ENCODE peak calls at places on chromosomes 4 and X, in six cellular contexts. H is astrocyte, V is fibroblast of lung, L is mammary epithelial cell, K is trophoblast cell, M is GM23338. D is an unnamed sample.

GRCh38 chr4:925771-926500 is 6.2 kb downstream of the GAK start:
- DNase-seq in H (no peak), V (no peak), L (no peak), K (no peak), M (no peak), D (no peak)

GRCh38 chr4:108465886-108466491 is 154.4 kb upstream of the RPL34 start:
- DNase-seq in H (peak; percentile 69), V (peak; percentile 69), L (no peak), K (no peak), M (no peak), D (no peak)

GRCh38 chrX:32673193-32673592 is 538.2 kb downstream of the DMD start:
- DNase-seq in H (no peak), V (no peak), L (no peak), K (no peak), M (peak; percentile 37), D (no peak)

GRCh38 chrX:1137531-1137930 is 74.9 kb downstream of the CRLF2 start:
- DNase-seq in H (no peak), V (no peak), L (no peak), K (no peak), M (no peak), D (no peak)

GRCh38 chrX:129741880-129742758 is 3.3 kb downstream of the XPNPEP2 start:
- DNase-seq in H (no peak), V (no peak), L (no peak), K (no peak), M (peak; percentile 83), D (no peak)

GRCh38 chr4:76582074-76582816 is 147.2 kb downstream of the SHROOM3 start:
- DNase-seq in H (no peak), V (no peak), L (no peak), K (no peak), M (no peak), D (no peak)

GRCh38 chr4:136395212-136395722 is 1137.0 kb downstream of the PCDH18 start:
- DNase-seq in H (no peak), V (no peak), L (no peak), K (no peak), M (peak; percentile 52), D (no peak)

GRCh38 chrX:46860536-46860935 is 23.7 kb downstream of the RP2 start:
- DNase-seq in H (no peak), V (no peak), L (no peak), K (no peak), M (no peak), D (no peak)

GRCh38 chr4:102598759-102599379 is 97.7 kb downstream of the NFKB1 start:
- DNase-seq in H (peak; percentile 26), V (peak; percentile 31), L (no peak), K (peak; percentile 39), M (no peak), D (no peak)
- H3K4me2 ChIP-seq in H (peak overlapping the region; percentile 6), V (no peak overlapping the region), L (peak overlapping the region; percentile 8), K (no peak overlapping the region), M (no peak overlapping the region), D (no peak overlapping the region)

GRCh38 chr4:159155119-159155518 is 52.2 kb downstream of the RAPGEF2 start:
- DNase-seq in H (no peak), V (no peak), L (no peak), K (no peak), M (no peak), D (no peak)
- H3K4me1 ChIP-seq in H (no peaks in the 10 kb centered on the region), V (no peaks in the 10 kb centered on the region), L (no peaks in the 10 kb centered on the region), K (no peaks in the 10 kb centered on the region), M (peaks cover 54% of the 10 kb centered on the region), D (no peaks in the 10 kb centered on the region)

DNA sequence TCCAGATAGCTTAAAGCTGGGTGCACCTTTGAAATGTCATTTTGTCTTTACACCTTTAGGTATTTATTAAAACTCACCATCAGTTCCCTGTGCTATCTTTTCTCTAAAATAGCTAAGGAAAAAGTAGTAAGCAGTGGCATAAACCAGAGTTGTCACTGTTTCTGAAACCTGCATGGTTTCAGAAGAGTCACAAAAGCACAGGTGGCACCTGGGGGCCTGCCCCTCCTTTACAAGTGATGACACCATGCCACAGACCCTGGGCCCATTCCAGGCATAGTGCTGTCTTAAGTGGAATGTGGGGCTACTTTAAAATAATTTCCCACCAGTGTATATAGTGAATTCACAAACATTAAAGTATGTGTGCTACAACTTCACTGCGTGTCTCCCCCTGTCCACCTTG is 47.8 kb downstream of the DCUN1D4 start:
- DNase-seq in H (no peak), V (no peak), L (no peak), K (no peak), M (no peak), D (no peak)
- H3K27ac ChIP-seq in H (no peak overlapping the region), V (no peak overlapping the region), L (no peak overlapping the region), K (no peak overlapping the region), M (no peak overlapping the region), D (no peak overlapping the region)

DNA sequence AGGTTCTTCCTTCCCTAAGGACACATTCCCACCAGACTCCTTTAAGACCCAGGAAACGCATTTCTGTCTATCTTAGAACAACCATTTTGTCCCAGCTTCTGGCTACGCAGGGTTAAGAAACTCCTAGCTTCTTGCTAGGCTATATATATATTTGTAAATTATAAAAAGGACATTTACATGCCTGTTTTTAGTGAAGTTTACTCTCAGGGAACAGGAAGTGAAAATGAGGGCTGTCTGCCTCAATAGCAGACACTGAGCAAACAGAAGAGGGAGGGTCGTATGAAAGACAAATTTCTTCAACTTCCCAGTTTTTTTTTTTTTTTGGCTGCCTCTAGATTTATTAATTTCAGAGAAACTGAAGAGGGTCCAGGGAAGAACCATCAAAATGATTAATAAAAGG is 9.3 kb upstream of the FRMPD3 start:
- DNase-seq in H (no peak), V (no peak), L (no peak), K (no peak), M (no peak), D (no peak)
- H3K4me2 ChIP-seq in H (no peak overlapping the region), V (no peak overlapping the region), L (no peak overlapping the region), K (no peak overlapping the region), M (no peak overlapping the region), D (no peak overlapping the region)

DNA sequence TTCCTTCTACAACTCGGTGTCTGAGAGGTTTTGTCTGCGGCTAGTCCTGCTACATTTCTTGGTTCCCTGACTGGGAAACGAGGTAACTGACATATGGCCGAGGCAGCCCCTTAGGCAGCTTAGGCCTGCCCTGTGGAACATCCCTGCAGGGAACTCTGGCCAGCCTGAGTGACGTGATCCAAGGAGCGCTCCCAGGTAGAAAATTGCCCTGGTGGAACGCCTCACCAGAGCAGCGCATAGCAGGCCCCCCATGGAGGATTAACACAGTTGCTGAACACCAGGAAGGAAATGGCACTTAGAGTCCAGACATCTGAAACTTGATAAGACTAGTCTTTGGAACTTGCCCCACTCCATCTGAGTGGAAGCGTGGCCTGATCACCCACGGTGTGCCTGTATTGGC is 837.4 kb upstream of the NDST4 start:
- DNase-seq in H (no peak), V (no peak), L (no peak), K (no peak), M (no peak), D (no peak)
- H3K4me1 ChIP-seq in H (no peaks in the 10 kb centered on the region), V (no peaks in the 10 kb centered on the region), L (no peaks in the 10 kb centered on the region), K (no peaks in the 10 kb centered on the region), M (peaks cover 10% of the 10 kb centered on the region), D (no peaks in the 10 kb centered on the region)

DNA sequence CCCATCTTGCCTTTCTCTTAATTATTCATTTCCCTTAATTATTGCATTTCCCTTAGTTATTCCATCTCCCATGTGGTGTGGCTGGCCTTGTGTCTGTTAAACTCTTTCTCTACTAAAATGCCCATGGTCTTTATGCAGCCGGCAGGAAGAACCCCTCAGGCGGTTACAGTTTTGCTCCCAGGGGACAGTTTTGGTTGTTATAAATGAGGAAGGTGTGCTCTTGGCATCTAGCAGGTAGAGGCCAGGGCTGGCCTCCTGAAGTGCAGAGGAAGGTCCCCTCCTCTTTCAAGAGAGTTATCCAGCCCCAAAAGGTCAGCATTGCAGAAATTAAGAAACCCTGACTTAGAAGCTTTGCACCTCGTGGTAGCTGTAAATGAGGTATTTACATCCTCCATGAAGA is 18.0 kb downstream of the TBL1X start:
- DNase-seq in H (no peak), V (no peak), L (no peak), K (no peak), M (no peak), D (no peak)
- H3K27ac ChIP-seq in H (no peak overlapping the region), V (no peak overlapping the region), L (no peak overlapping the region), K (no peak overlapping the region), M (no peak overlapping the region), D (no peak overlapping the region)

GRCh38 chr4:39407584-39407885 is 805 bp downstream of the KLB start:
- DNase-seq in H (no peak), V (no peak), L (no peak), K (no peak), M (no peak), D (no peak)
- H3K4me2 ChIP-seq in H (no peak overlapping the region), V (no peak overlapping the region), L (no peak overlapping the region), K (no peak overlapping the region), M (no peak overlapping the region), D (no peak overlapping the region)

GRCh38 chr4:125353131-125353530 is 38.4 kb downstream of the FAT4 start:
- DNase-seq in H (no peak), V (no peak), L (no peak), K (no peak), M (no peak), D (no peak)
- H3K4me1 ChIP-seq in H (no peaks in the 10 kb centered on the region), V (no peaks in the 10 kb centered on the region), L (no peaks in the 10 kb centered on the region), K (no peaks in the 10 kb centered on the region), M (peaks cover 12% of the 10 kb centered on the region), D (no peaks in the 10 kb centered on the region)

GRCh38 chr4:53541577-53542206 is 49.6 kb downstream of the LNX1 start:
- DNase-seq in H (peak; percentile 96), V (peak; percentile 96), L (peak; percentile 75), K (peak; percentile 58), M (no peak), D (peak; percentile 52)
- H3K27ac ChIP-seq in H (peak overlapping the region; percentile 83), V (peak overlapping the region; percentile 54), L (peak overlapping the region; percentile 48), K (no peak overlapping the region), M (no peak overlapping the region), D (peak overlapping the region; percentile 76)

D was measured in keratinocyte.